ENCODE peak calls at places on chromosome 22, in six cellular contexts. M is lower lobe of right lung, A is 8988T, G is body of pancreas, D is DMS153, Y is dermis blood vessel endothelial cell. Q is an unnamed sample.

GRCh38 chr22:50713008-50713385 is 25.0 kb upstream of the ACR start:
- DNase-seq in M (peak), A (no peak), G (no peak), D (no peak), Y (no peak), Q (no peak)

GRCh38 chr22:50247748-50248147 is 2.9 kb upstream of the TUBGCP6 start:
- DNase-seq in M (no peak), A (no peak), G (peak), D (peak), Y (peak), Q (peak)

GRCh38 chr22:24550028-24550901 is 4.7 kb downstream of the GUCD1 start:
- DNase-seq in M (no peak), A (no peak), G (peak), D (no peak), Y (no peak), Q (peak)

GRCh38 chr22:45045219-45045618 is 35.4 kb upstream of the PHF21B start:
- DNase-seq in M (no peak), A (no peak), G (no peak), D (no peak), Y (no peak), Q (no peak)

GRCh38 chr22:26667140-26667539 is 9.8 kb downstream of the MIAT start:
- DNase-seq in M (no peak), A (no peak), G (no peak), D (no peak), Y (no peak), Q (no peak)

GRCh38 chr22:41979423-41980250 is 10.4 kb downstream of the SEPTIN3 start:
- DNase-seq in M (no peak), A (no peak), G (no peak), D (no peak), Y (no peak), Q (no peak)

GRCh38 chr22:17159504-17159951 is 451 bp upstream of the HDHD5 start:
- DNase-seq in M (no peak), A (no peak), G (peak), D (peak), Y (peak), Q (peak)

GRCh38 chr22:48744967-48745841 is 1082.5 kb downstream of the BRD1 start:
- DNase-seq in M (no peak), A (no peak), G (no peak), D (no peak), Y (no peak), Q (no peak)

GRCh38 chr22:49021926-49022815 is 805.5 kb downstream of the BRD1 start:
- DNase-seq in M (peak), A (no peak), G (peak), D (no peak), Y (no peak), Q (no peak)

GRCh38 chr22:35349704-35350538 is 31.0 kb upstream of the HMOX1 start:
- DNase-seq in M (no peak), A (no peak), G (peak), D (peak), Y (peak), Q (peak)

GRCh38 chr22:50507421-50507990 is at the start of gene LMF2:
- DNase-seq in M (peak), A (peak), G (peak), D (peak), Y (no peak), Q (peak)

Q was measured in GM23248.